ENCODE peak calls at places on chromosomes 2 and 18, in six cellular contexts. I, N, E, G, U and M are unnamed samples.

GRCh38 chr2:10194021-10194820 is 71.7 kb downstream of the RRM2 start:
- DNase-seq in I (no peak), N (no peak), E (no peak), G (no peak), U (no peak), M (peak)

GRCh38 chr2:47321411-47322031 is 81.4 kb upstream of the MSH2 start:
- DNase-seq in I (no peak), N (no peak), E (no peak), G (no peak), U (no peak), M (peak)

GRCh38 chr2:219331560-219332213 is 857 bp downstream of the RESP18 start:
- DNase-seq in I (no peak), N (peak), E (no peak), G (no peak), U (no peak), M (peak)

GRCh38 chr2:158025263-158025996 is 76.2 kb upstream of the UPP2 start:
- DNase-seq in I (no peak), N (no peak), E (peak), G (no peak), U (no peak), M (peak)

GRCh38 chr2:241945311-241945710 is 75.8 kb downstream of the RTP5 start:
- DNase-seq in I (no peak), N (no peak), E (no peak), G (no peak), U (no peak), M (no peak)

GRCh38 chr2:86790828-86791561 is at the start of gene CD8A:
- DNase-seq in I (no peak), N (no peak), E (peak), G (no peak), U (no peak), M (peak)

GRCh38 chr2:156429211-156429610 is 7.0 kb upstream of the GPD2 start:
- DNase-seq in I (no peak), N (no peak), E (no peak), G (no peak), U (no peak), M (peak)

GRCh38 chr18:27847412-27847811 is 329.5 kb downstream of the CDH2 start:
- DNase-seq in I (no peak), N (no peak), E (no peak), G (no peak), U (no peak), M (no peak)